ENCODE peak calls at places on chromosomes 3 and 15, in five cellular contexts. O, P, V, S and Z are unnamed samples.

GRCh38 chr3:57757642-57758297 is 1.7 kb downstream of the SLMAP start:
- DNase-seq in O (no peak), P (peak; percentile 20), V (peak; percentile 56), S (no peak), Z (no peak)

GRCh38 chr15:101359365-101359947 is 64.4 kb upstream of the SNRPA1 start:
- DNase-seq in O (no peak), P (no peak), V (peak; percentile 27), S (no peak), Z (no peak)

GRCh38 chr3:142987707-142988106 is 13.7 kb upstream of the U2SURP start:
- DNase-seq in O (no peak), P (no peak), V (peak; percentile 31), S (no peak), Z (no peak)

GRCh38 chr15:71455878-71456277 is 340.6 kb downstream of the THSD4 start:
- DNase-seq in O (no peak), P (no peak), V (no peak), S (no peak), Z (no peak)

GRCh38 chr3:45538641-45538986 is 55.9 kb upstream of the LIMD1 start:
- DNase-seq in O (no peak), P (no peak), V (no peak), S (no peak), Z (no peak)

GRCh38 chr3:41684802-41685740 is 276.8 kb downstream of the ULK4 start:
- DNase-seq in O (no peak), P (no peak), V (no peak), S (no peak), Z (no peak)

GRCh38 chr15:25790003-25790660 is 73.0 kb downstream of the ATP10A start:
- DNase-seq in O (no peak), P (no peak), V (no peak), S (no peak), Z (no peak)

GRCh38 chr15:31304736-31305365 is 21.8 kb upstream of the KLF13 start:
- DNase-seq in O (no peak), P (no peak), V (no peak), S (no peak), Z (no peak)

GRCh38 chr3:141103503-141103902 is 52.4 kb downstream of the SPSB4 start:
- DNase-seq in O (no peak), P (no peak), V (no peak), S (no peak), Z (no peak)

GRCh38 chr15:32802296-32802936 is 84.6 kb downstream of the GREM1 start:
- DNase-seq in O (no peak), P (peak; percentile 42), V (peak; percentile 96), S (no peak), Z (no peak)

GRCh38 chr3:118838871-118839270 is 195.8 kb downstream of the IGSF11 start:
- DNase-seq in O (no peak), P (no peak), V (no peak), S (no peak), Z (no peak)

GRCh38 chr15:33076937-33077336 is 117.6 kb downstream of the FMN1 start:
- DNase-seq in O (no peak), P (no peak), V (no peak), S (no peak), Z (no peak)

GRCh38 chr3:150495149-150495548 is 51.1 kb downstream of the SERP1 start:
- DNase-seq in O (no peak), P (no peak), V (peak; percentile 33), S (no peak), Z (no peak)

GRCh38 chr3:119652306-119653033 is 7.9 kb downstream of the POPDC2 start:
- DNase-seq in O (no peak), P (no peak), V (no peak), S (no peak), Z (no peak)

GRCh38 chr3:178421069-178421468 is 115.2 kb upstream of the KCNMB2 start:
- DNase-seq in O (no peak), P (no peak), V (no peak), S (no peak), Z (no peak)

GRCh38 chr15:63264685-63265302 is 12.6 kb upstream of the APH1B start:
- DNase-seq in O (no peak), P (no peak), V (no peak), S (no peak), Z (no peak)

GRCh38 chr15:90001683-90002427 is 731 bp downstream of the ZNF710 start:
- DNase-seq in O (peak; percentile 37), P (peak; percentile 64), V (peak; percentile 40), S (peak; percentile 59), Z (peak; percentile 17)

GRCh38 chr3:112132088-112132487 is 960 bp downstream of the GCSAM start:
- DNase-seq in O (no peak), P (no peak), V (no peak), S (no peak), Z (no peak)

GRCh38 chr3:78857494-78858111 is 910.2 kb downstream of the ROBO1 start:
- DNase-seq in O (no peak), P (no peak), V (peak; percentile 3), S (no peak), Z (no peak)